ENCODE peak calls at places on chromosomes 4 and X, in ten cellular contexts. V is body of pancreas; M is choroid plexus epithelial cell; X is GM06990; I is HFF-Myc; B is CD8-positive, alpha-beta T cell; C is heart left ventricle; O is cardiac fibroblast; Z is K562; N is lower leg skin. H is an unnamed sample.
A peak's percentile ranks its signal among the peaks of the same experiment; 100 is the strongest.

GRCh38 chr4:145061325-145061920 is 36.6 kb downstream of the ANAPC10 start:
- DNase-seq in O (peak; percentile 82), C (no peak), M (peak; percentile 82), V (no peak), Z (peak; percentile 51), B (no peak), N (no peak), I (peak; percentile 35), X (no peak), H (no peak)

GRCh38 chrX:21940356-21940829 is at the start of gene SMS:
- DNase-seq in O (peak; percentile 70), N (peak; percentile 49), M (peak; percentile 73), C (peak; percentile 79), V (peak; percentile 79), Z (peak; percentile 85), I (no peak), B (peak; percentile 7), X (peak; percentile 82), H (peak; percentile 41)

GRCh38 chr4:133921280-133922195 is 280.1 kb downstream of the PABPC4L start:
- DNase-seq in B (no peak), O (peak; percentile 9), I (no peak), Z (peak; percentile 1), X (no peak), C (no peak), V (no peak), M (peak; percentile 68), N (no peak), H (no peak)

GRCh38 chr4:925771-926500 is 6.2 kb downstream of the GAK start:
- DNase-seq in X (no peak), B (no peak), Z (no peak), M (peak; percentile 23), N (no peak), C (no peak), O (no peak), V (no peak), I (no peak), H (no peak)

GRCh38 chr4:14812101-14812500 is 190.2 kb upstream of the CPEB2 start:
- DNase-seq in V (no peak), M (no peak), Z (no peak), C (no peak), O (peak; percentile 22), N (no peak), I (no peak), B (no peak), X (no peak), H (no peak)

GRCh38 chr4:168070903-168071302 is 21.4 kb upstream of the ANXA10 start:
- DNase-seq in M (peak; percentile 3), V (no peak), O (peak; percentile 36), N (no peak), I (no peak), Z (no peak), B (no peak), X (no peak), C (no peak), H (no peak)

GRCh38 chr4:84968936-84969335 is 2.4 kb upstream of the WDFY3 start:
- DNase-seq in C (no peak), Z (no peak), N (no peak), O (no peak), X (no peak), V (no peak), I (no peak), M (no peak), B (no peak), H (no peak)

GRCh38 chr4:7166981-7167700 is 25.2 kb upstream of the SORCS2 start:
- DNase-seq in V (no peak), I (no peak), O (no peak), B (no peak), Z (no peak), C (no peak), N (no peak), M (no peak), X (no peak), H (no peak)

GRCh38 chr4:81605278-81605677 is 133.6 kb upstream of the RASGEF1B start:
- DNase-seq in X (no peak), C (no peak), O (no peak), Z (no peak), N (no peak), B (no peak), M (no peak), V (no peak), I (no peak), H (no peak)

GRCh38 chrX:154779261-154779660 is 16.6 kb downstream of the DKC1 start:
- DNase-seq in M (peak; percentile 53), B (no peak), I (no peak), Z (no peak), V (no peak), C (no peak), O (peak; percentile 82), X (no peak), N (no peak), H (no peak)

GRCh38 chrX:68672581-68673318 is 25.3 kb downstream of the STARD8 start:
- DNase-seq in X (no peak), Z (no peak), M (no peak), O (no peak), C (peak; percentile 35), I (no peak), N (no peak), V (no peak), B (no peak), H (no peak)

GRCh38 chr4:17511950-17512795 is at the start of gene QDPR:
- DNase-seq in C (peak; percentile 87), I (no peak), X (peak; percentile 88), O (peak; percentile 54), Z (peak; percentile 90), V (peak; percentile 90), M (peak; percentile 52), B (peak; percentile 65), N (peak; percentile 26), H (peak; percentile 60)
- TF ChIP-seq CTCF in C (peak; percentile 45), I (peak; percentile 19), X (peak; percentile 24), O (no peak), Z (peak; percentile 72), V (peak; percentile 77), M (peak; percentile 16), B (peak; percentile 30), N (no peak), H (no peak)

GRCh38 chr4:158811704-158812103 is 42.9 kb downstream of the FNIP2 start:
- DNase-seq in N (peak; percentile 62), B (no peak), Z (peak; percentile 66), M (peak; percentile 60), X (no peak), I (no peak), C (peak; percentile 39), V (peak; percentile 36), O (peak; percentile 54), H (no peak)

GRCh38 chr4:158809611-158810486 is 41.0 kb downstream of the FNIP2 start:
- DNase-seq in I (peak; percentile 72), B (no peak), N (peak; percentile 72), O (peak; percentile 89), C (peak; percentile 38), X (peak; percentile 20), Z (peak; percentile 53), V (no peak), M (peak; percentile 95), H (no peak)

GRCh38 chr4:158812133-158812532 is 43.3 kb downstream of the FNIP2 start:
- DNase-seq in Z (no peak), M (no peak), N (no peak), X (no peak), B (no peak), V (no peak), O (no peak), I (no peak), C (no peak), H (no peak)

GRCh38 chr4:158811216-158811540 is 42.4 kb downstream of the FNIP2 start:
- DNase-seq in X (no peak), Z (no peak), O (no peak), C (no peak), B (no peak), I (no peak), V (no peak), M (no peak), N (no peak), H (no peak)

DNA sequence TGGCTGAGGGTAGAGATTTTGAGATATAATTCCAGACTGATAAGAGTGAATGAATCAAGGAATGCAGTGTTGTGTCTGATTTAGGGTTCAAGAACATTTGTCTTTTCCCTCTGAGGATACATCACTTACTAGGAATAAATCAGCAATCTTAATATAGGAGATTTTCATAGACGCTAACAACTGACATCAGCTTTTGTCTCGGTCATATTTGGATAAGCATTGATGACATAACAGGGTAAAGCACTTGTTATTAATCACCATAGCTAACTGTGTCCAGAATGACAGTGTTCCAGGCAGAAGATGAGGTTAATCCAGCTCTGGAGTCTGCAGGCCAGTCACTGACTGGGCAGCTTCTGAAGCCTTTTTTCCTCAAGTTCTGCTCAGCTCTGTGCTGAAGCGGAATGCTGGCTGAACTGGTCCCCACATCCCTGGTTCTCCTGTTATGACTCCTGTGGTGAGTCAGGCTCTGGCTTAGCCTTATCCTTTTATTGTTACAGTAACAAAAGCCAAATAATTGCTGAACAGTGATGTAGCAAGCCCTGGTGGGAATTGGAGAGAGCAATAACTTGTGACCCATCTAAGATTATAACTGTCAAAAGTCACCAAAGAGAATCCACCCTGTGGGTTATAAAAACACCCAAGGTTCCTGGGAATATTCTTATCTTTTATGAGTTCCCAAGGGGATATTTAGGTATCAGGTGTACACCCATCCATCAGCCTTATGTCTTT is 41.8 kb downstream of the FNIP2 start:
- DNase-seq in M (peak; percentile 92), N (peak; percentile 78), B (no peak), V (peak; percentile 50), C (peak; percentile 69), X (no peak), Z (no peak), O (peak; percentile 97), I (peak; percentile 70), H (no peak)
- TF ChIP-seq CTCF in M (no peak), N (no peak), B (no peak), V (no peak), C (no peak), X (no peak), Z (no peak), O (no peak), I (no peak), H (no peak)

GRCh38 chrX:138756234-138756633 is 44.7 kb upstream of the FGF13 start:
- DNase-seq in I (no peak), C (peak; percentile 5), N (peak; percentile 12), X (no peak), V (peak; percentile 10), Z (peak; percentile 8), O (peak; percentile 2), M (peak; percentile 1), B (no peak), H (no peak)
- TF ChIP-seq CTCF in I (no peak), C (peak; percentile 24), N (no peak), X (no peak), V (no peak), Z (no peak), O (no peak), M (no peak), B (no peak), H (no peak)

DNA sequence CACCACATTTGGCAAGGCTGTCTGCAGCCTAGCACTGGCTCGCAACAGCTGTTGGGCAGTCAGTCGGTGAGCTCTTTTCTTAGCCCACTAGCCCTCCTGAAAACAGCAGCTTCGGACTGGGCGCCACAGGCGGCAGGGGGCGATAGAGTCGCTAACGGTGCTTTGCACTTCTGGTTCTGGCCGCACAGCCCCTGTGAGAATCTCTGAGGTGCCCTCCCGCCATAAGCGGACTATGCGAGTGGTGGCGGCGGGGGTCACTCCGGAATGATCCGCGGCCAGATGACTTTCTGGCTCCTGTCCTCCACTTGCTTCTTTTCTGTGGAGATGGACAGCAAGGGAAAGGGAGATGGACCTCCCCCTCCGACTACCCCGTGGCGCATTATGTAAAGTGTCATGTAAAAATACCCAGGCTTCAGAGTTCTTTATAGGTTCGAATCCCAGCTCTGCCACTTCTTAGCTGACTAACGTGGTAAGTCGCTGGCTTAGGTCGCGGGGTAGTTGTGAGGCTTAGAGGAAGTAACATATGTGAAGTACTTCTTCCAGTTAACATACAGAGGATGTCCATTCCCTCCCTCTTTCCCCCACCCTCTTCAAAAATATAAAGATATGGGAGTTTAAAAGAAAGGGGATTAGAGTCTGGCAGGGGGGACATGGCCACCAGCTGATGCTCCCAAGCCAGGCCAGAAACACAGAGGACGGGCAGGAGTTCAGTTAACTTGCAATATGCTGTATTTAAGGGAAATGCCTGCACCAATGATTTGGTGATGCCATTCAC is 11.0 kb downstream of the ARHGAP36 start:
- DNase-seq in N (no peak), X (peak; percentile 24), B (no peak), M (peak; percentile 5), V (peak; percentile 66), I (no peak), O (peak; percentile 5), Z (peak; percentile 57), C (no peak), H (no peak)
- TF ChIP-seq CTCF in N (no peak), X (peak; percentile 49), B (no peak), M (peak; percentile 39), V (peak; percentile 37), I (peak; percentile 45), O (peak; percentile 20), Z (peak; percentile 80), C (peak; percentile 26), H (no peak)